ENCODE peak calls at places on chromosomes 13 and 19, in ten cellular contexts. Z is neural crest cell; Y is choroid plexus epithelial cell; V is stimulated activated CD8-positive, alpha-beta memory T cell treated with anti-CD3 and anti-CD28 coated beads, Interleukin-15, amount 100 ng/mL, for 1 hour; G is endothelial cell; X is ovary; J is ureter; O is posterior cingulate gyrus; R is cortex of kidney; W is activated T-helper 2 cell treated with anti-CD3 and anti-CD28 coated beads, Interferon-gamma antibody, Interleukin-2, Interleukin-4, amounts not matched to agents 10 μg/mL and 5 μg/mL and 100 μg/mL, durations not matched to agents 14 hours and 24 hours and 36 hours. A is an unnamed sample.

GRCh38 chr19:40933025-40933424 is 51.0 kb upstream of the CYP2A7 start:
- DNase-seq in Z (no peak), Y (no peak), V (no peak), G (no peak), X (no peak), J (no peak), O (no peak), R (no peak), W (no peak), A (no peak)

GRCh38 chr13:50909605-50910482 is at the start of gene RNASEH2B:
- DNase-seq in Z (peak; percentile 50), Y (peak; percentile 63), V (peak; percentile 29), G (peak; percentile 51), X (peak; percentile 79), J (peak; percentile 69), O (peak; percentile 88), R (no peak), W (peak; percentile 74), A (peak; percentile 81)

GRCh38 chr13:50732712-50733111 is 110.8 kb downstream of the DLEU7 start:
- DNase-seq in Z (no peak), Y (peak; percentile 80), V (no peak), G (no peak), X (no peak), J (no peak), O (no peak), R (no peak), W (no peak), A (no peak)

GRCh38 chr19:18388328-18389094 is 2.6 kb downstream of the GDF15 start:
- DNase-seq in Z (peak; percentile 90), Y (no peak), V (peak; percentile 49), G (peak; percentile 93), X (peak; percentile 87), J (peak; percentile 85), O (peak; percentile 89), R (no peak), W (peak; percentile 72), A (peak; percentile 92)

GRCh38 chr13:25463496-25463895 is 91.7 kb downstream of the ATP8A2 start:
- DNase-seq in Z (no peak), Y (peak; percentile 43), V (no peak), G (no peak), X (no peak), J (no peak), O (no peak), R (no peak), W (no peak), A (no peak)

GRCh38 chr13:95269756-95270155 is 31.5 kb downstream of the ABCC4 start:
- DNase-seq in Z (no peak), Y (no peak), V (no peak), G (no peak), X (no peak), J (no peak), O (no peak), R (no peak), W (no peak), A (no peak)

GRCh38 chr19:6610934-6611370 is 20.0 kb upstream of the CD70 start:
- DNase-seq in Z (no peak), Y (peak; percentile 59), V (no peak), G (no peak), X (no peak), J (no peak), O (no peak), R (no peak), W (no peak), A (no peak)

GRCh38 chr13:43036386-43037220 is 13.2 kb downstream of the DNAJC15 start:
- DNase-seq in Z (no peak), Y (no peak), V (no peak), G (no peak), X (peak; percentile 61), J (no peak), O (peak; percentile 73), R (no peak), W (no peak), A (no peak)

GRCh38 chr19:57280913-57281425 is 684 bp downstream of the ZNF460 start:
- DNase-seq in Z (no peak), Y (peak; percentile 14), V (peak; percentile 0), G (peak; percentile 4), X (no peak), J (peak; percentile 54), O (no peak), R (no peak), W (peak; percentile 10), A (no peak)

GRCh38 chr13:74009100-74009668 is 125.0 kb downstream of the KLF12 start:
- DNase-seq in Z (no peak), Y (no peak), V (no peak), G (no peak), X (no peak), J (no peak), O (no peak), R (no peak), W (no peak), A (no peak)

GRCh38 chr13:20425819-20426219 is 99.8 kb downstream of the CRYL1 start:
- DNase-seq in Z (no peak), Y (no peak), V (no peak), G (no peak), X (no peak), J (no peak), O (no peak), R (no peak), W (no peak), A (no peak)

GRCh38 chr19:15173746-15174404 is 26.9 kb downstream of the NOTCH3 start:
- DNase-seq in Z (no peak), Y (peak; percentile 37), V (no peak), G (no peak), X (no peak), J (no peak), O (no peak), R (no peak), W (no peak), A (no peak)

GRCh38 chr19:31625056-31625455 is 275.8 kb upstream of the TSHZ3 start:
- DNase-seq in Z (no peak), Y (no peak), V (no peak), G (no peak), X (no peak), J (no peak), O (no peak), R (no peak), W (no peak), A (no peak)